ENCODE peak calls at places on chromosomes 12 and 14, in seven cellular contexts. N is fibroblast of pulmonary artery, L is esophagus squamous epithelium, F is PC-3, D is foreskin fibroblast, Q is cardiac fibroblast, B is astrocyte. U is an unnamed sample.

GRCh38 chr12:95547522-95548055 is 3.7 kb downstream of the USP44 start:
- DNase-seq in N (peak; percentile 17), B (peak; percentile 31), Q (peak; percentile 22), F (no peak), L (no peak), D (peak; percentile 86), U (no peak)

GRCh38 chr12:95690861-95691635 is 99.5 kb downstream of the NTN4 start:
- DNase-seq in B (no peak), Q (no peak), D (no peak), N (no peak), L (no peak), F (no peak), U (no peak)

GRCh38 chr12:42281844-42282243 is 43.8 kb upstream of the YAF2 start:
- DNase-seq in D (no peak), Q (no peak), B (no peak), F (no peak), L (no peak), N (no peak), U (no peak)

GRCh38 chr12:2575245-2575644 is 219.5 kb upstream of the FKBP4 start:
- DNase-seq in F (no peak), N (no peak), L (no peak), D (no peak), Q (no peak), B (no peak), U (no peak)

GRCh38 chr12:120722784-120723183 is 2.8 kb upstream of the ACADS start:
- DNase-seq in D (peak; percentile 40), N (no peak), L (no peak), F (no peak), Q (no peak), B (no peak), U (no peak)

GRCh38 chr12:16891673-16892072 is 285.7 kb upstream of the LMO3 start:
- DNase-seq in B (no peak), D (no peak), N (no peak), L (no peak), F (no peak), Q (no peak), U (peak; percentile 83)

GRCh38 chr14:24139272-24139934 is 2.0 kb downstream of the EMC9 start:
- DNase-seq in B (no peak), D (no peak), N (no peak), Q (no peak), L (no peak), F (peak; percentile 35), U (no peak)

GRCh38 chr12:65082411-65082810 is 38.7 kb downstream of the WIF1 start:
- DNase-seq in B (no peak), D (no peak), F (no peak), N (no peak), Q (no peak), L (no peak), U (no peak)

GRCh38 chr12:74412607-74413230 is 124.9 kb upstream of the ATXN7L3B start:
- DNase-seq in D (peak; percentile 30), Q (peak; percentile 43), F (peak; percentile 70), L (no peak), B (peak; percentile 2), N (peak; percentile 32), U (peak; percentile 24)

GRCh38 chr14:70962935-70963334 is 55.7 kb downstream of the PCNX1 start:
- DNase-seq in Q (no peak), F (no peak), L (no peak), N (no peak), B (no peak), D (no peak), U (no peak)

GRCh38 chr14:59360923-59361794 is 104.0 kb downstream of the GPR135 start:
- DNase-seq in Q (peak; percentile 93), F (peak; percentile 100), B (peak; percentile 92), N (peak; percentile 92), L (no peak), D (peak; percentile 57), U (peak; percentile 94)

GRCh38 chr14:22885975-22886374 is 3.0 kb downstream of the REM2 start:
- DNase-seq in Q (no peak), D (no peak), L (no peak), B (no peak), F (no peak), N (no peak), U (no peak)

GRCh38 chr12:47860873-47861272 is 41.2 kb upstream of the HDAC7 start:
- DNase-seq in L (no peak), F (no peak), Q (no peak), N (no peak), B (no peak), D (no peak), U (no peak)
- TF ChIP-seq CTCF in L (no peak), F (no peak), Q (no peak), N (no peak), B (no peak), D (no peak), U (no peak)

DNA sequence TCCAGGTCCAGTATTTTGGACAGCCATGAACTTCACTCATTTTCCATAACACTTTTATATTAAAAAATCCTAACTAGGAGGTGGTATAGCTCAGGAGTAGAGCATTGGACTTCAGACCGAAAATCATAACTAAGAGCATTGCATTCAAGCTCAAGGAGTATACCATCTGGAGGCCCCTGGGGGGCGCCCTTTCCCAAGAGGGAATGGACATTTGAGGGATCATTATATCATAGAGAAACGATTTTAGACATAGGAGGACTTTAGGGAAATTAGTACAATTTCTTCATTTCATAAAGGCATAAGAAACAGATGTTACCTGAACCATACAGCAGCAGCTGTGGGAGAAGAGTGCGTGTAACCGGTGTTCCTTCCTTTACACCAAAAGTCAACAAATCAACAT is 5.2 kb upstream of the ATG14 start:
- DNase-seq in F (peak; percentile 82), Q (peak; percentile 36), L (no peak), D (peak; percentile 32), N (peak; percentile 22), B (no peak), U (peak; percentile 52)
- TF ChIP-seq CTCF in F (peak; percentile 100), Q (peak; percentile 57), L (no peak), D (peak; percentile 53), N (peak; percentile 45), B (peak; percentile 47), U (peak; percentile 64)

GRCh38 chr14:96098309-96098998 is 59.3 kb downstream of the C14orf132 start:
- DNase-seq in Q (peak; percentile 71), L (no peak), F (peak; percentile 73), N (peak; percentile 72), B (no peak), D (peak; percentile 87), U (peak; percentile 77)
- TF ChIP-seq CTCF in Q (peak; percentile 87), L (peak; percentile 64), F (peak; percentile 74), N (peak; percentile 79), B (peak; percentile 81), D (peak; percentile 92), U (peak; percentile 88)

GRCh38 chr12:39440781-39441180 is 2.1 kb downstream of the KIF21A start:
- DNase-seq in Q (no peak), N (no peak), D (no peak), L (no peak), B (no peak), F (no peak), U (no peak)
- TF ChIP-seq CTCF in Q (no peak), N (no peak), D (no peak), L (no peak), B (no peak), F (no peak), U (no peak)

DNA sequence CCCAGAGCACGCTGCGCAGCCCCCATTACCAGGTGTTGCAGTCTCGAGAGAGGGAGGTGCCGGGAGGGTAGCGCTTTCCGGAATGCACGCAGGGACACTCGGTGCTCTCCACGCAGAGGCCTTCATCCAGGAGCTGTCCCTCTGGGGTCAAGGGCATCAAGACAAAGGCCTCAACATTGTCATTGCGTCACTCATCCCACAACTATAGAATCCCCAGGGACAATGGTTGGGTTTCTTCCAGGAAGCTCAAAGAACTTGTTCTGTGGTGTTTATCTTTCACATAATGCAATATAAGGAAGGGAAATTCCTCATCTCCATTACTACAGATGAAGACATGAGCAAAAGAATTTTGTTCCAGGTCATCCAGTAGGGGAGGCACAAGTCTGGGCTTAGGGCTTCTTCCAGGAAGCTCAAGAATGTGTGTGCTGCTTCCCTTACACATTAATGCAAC is 52.1 kb downstream of the VWF start:
- DNase-seq in N (peak; percentile 96), D (peak; percentile 37), B (peak; percentile 67), F (peak; percentile 36), L (no peak), Q (peak; percentile 95), U (peak; percentile 93)
- TF ChIP-seq CTCF in N (peak; percentile 68), D (peak; percentile 24), B (peak; percentile 20), F (no peak), L (no peak), Q (peak; percentile 62), U (peak; percentile 55)

GRCh38 chr12:25472453-25472852 is 80.6 kb downstream of the LMNTD1 start:
- DNase-seq in N (no peak), D (no peak), Q (no peak), F (no peak), L (no peak), B (no peak), U (no peak)
- TF ChIP-seq CTCF in N (no peak), D (no peak), Q (no peak), F (no peak), L (no peak), B (no peak), U (no peak)

DNA sequence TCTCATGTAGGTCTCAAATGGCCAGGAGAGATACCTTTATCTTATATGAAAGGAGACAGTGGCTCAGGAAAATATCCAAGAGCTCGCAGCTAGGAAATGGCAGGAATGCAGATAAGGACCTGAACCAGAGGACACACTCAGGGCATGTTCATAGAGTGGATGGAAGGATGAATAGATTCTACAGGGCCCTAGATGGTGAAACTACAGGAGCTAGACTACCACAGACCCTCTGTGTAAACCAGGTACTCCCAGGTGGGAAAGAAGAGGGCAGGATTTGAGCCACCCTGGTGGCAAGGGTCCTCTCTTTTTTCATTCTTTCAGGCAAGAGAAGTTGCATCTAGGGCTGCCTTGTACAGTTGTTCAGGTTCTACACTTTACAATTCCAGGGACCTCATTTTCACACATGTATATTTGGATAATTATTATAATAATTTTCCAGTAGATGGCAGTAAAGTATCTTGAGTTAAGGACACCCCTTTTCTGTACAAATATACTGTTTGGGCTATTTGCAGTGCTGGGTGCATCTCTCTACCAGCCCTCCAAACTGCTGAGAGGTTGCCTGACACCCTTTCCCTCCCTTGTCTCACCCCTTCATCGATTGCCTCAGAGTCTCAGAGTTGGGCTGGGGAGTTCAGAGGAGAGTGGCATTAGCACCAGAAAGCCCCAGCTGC is 10.5 kb upstream of the ZDHHC22 start:
- DNase-seq in N (peak; percentile 49), L (no peak), B (peak; percentile 6), D (peak; percentile 39), Q (peak; percentile 52), F (peak; percentile 82), U (peak; percentile 38)
- TF ChIP-seq CTCF in N (peak; percentile 14), L (peak; percentile 13), B (peak; percentile 13), D (no peak), Q (peak; percentile 7), F (peak; percentile 61), U (peak; percentile 27)

GRCh38 chr14:64636980-64637429 is 67.2 kb upstream of the PLEKHG3 start:
- DNase-seq in Q (no peak), B (no peak), F (no peak), D (no peak), N (no peak), L (no peak), U (no peak)
- TF ChIP-seq CTCF in Q (no peak), B (no peak), F (peak; percentile 18), D (no peak), N (no peak), L (no peak), U (no peak)

GRCh38 chr12:56256326-56256960 is 1.7 kb downstream of the ANKRD52 start:
- DNase-seq in D (peak; percentile 79), Q (peak; percentile 53), F (peak; percentile 30), B (peak; percentile 26), L (no peak), N (peak; percentile 33), U (peak; percentile 13)
- TF ChIP-seq CTCF in D (no peak), Q (no peak), F (no peak), B (no peak), L (no peak), N (peak; percentile 21), U (no peak)

U was measured in epithelial cell of esophagus.